ENCODE peak calls at places on chromosomes 11 and 22, in five cellular contexts. Q is BE2C, W is Karpas-422, T is GM23248, H is fibroblast of lung. K is an unnamed sample.

GRCh38 chr11:101441747-101442146 is 142.1 kb downstream of the TRPC6 start:
- DNase-seq in Q (no peak), W (no peak), T (no peak), H (no peak), K (peak; percentile 75)

GRCh38 chr22:31734512-31734911 is 15.4 kb downstream of the PRR14L start:
- DNase-seq in Q (no peak), W (no peak), T (peak; percentile 81), H (peak; percentile 84), K (no peak)

GRCh38 chr22:29479417-29480261 is at the start of gene NEFH:
- DNase-seq in Q (peak; percentile 33), W (no peak), T (no peak), H (no peak), K (no peak)

GRCh38 chr22:39518996-39519680 is 1.2 kb upstream of the ATF4 start:
- DNase-seq in Q (no peak), W (peak; percentile 73), T (no peak), H (peak; percentile 46), K (no peak)

GRCh38 chr11:104781719-104782376 is 116.4 kb downstream of the CASP12 start:
- DNase-seq in Q (no peak), W (no peak), T (no peak), H (no peak), K (no peak)

GRCh38 chr22:32583074-32583677 is 108.6 kb downstream of the FBXO7 start:
- DNase-seq in Q (no peak), W (no peak), T (no peak), H (no peak), K (no peak)

GRCh38 chr22:35021166-35021565 is 44.8 kb upstream of the ISX start:
- DNase-seq in Q (no peak), W (no peak), T (no peak), H (no peak), K (no peak)

GRCh38 chr22:20885557-20886323 is 26.9 kb downstream of the SNAP29 start:
- DNase-seq in Q (peak; percentile 91), W (peak; percentile 74), T (peak; percentile 87), H (peak; percentile 73), K (peak; percentile 87)

GRCh38 chr22:37126383-37126782 is 16.9 kb upstream of the TMPRSS6 start:
- DNase-seq in Q (peak; percentile 36), W (peak; percentile 66), T (no peak), H (no peak), K (no peak)

GRCh38 chr11:134535029-134536025 is 123.3 kb upstream of the B3GAT1 start:
- DNase-seq in Q (no peak), W (no peak), T (no peak), H (no peak), K (no peak)

GRCh38 chr11:116422976-116423375 is 349.8 kb downstream of the BUD13 start:
- DNase-seq in Q (peak; percentile 63), W (no peak), T (no peak), H (no peak), K (no peak)

GRCh38 chr11:29051935-29052334 is 943.7 kb downstream of the METTL15 start:
- DNase-seq in Q (no peak), W (no peak), T (peak; percentile 14), H (peak; percentile 15), K (no peak)

GRCh38 chr11:14418801-14419417 is 59.9 kb upstream of the RRAS2 start:
- DNase-seq in Q (peak; percentile 8), W (no peak), T (peak; percentile 17), H (no peak), K (no peak)

GRCh38 chr11:70503201-70503877 is 105.0 kb downstream of the CTTN start:
- DNase-seq in Q (peak; percentile 14), W (no peak), T (no peak), H (no peak), K (no peak)

GRCh38 chr11:122634507-122634906 is 21.0 kb upstream of the UBASH3B start:
- DNase-seq in Q (no peak), W (no peak), T (peak; percentile 68), H (peak; percentile 54), K (no peak)

GRCh38 chr11:10930224-10930960 is 72.5 kb upstream of the ZBED5 start:
- DNase-seq in Q (no peak), W (no peak), T (peak; percentile 69), H (peak; percentile 40), K (no peak)

GRCh38 chr11:128689946-128690745 is 3.7 kb upstream of the FLI1 start:
- DNase-seq in Q (no peak), W (no peak), T (peak; percentile 65), H (no peak), K (peak; percentile 62)

GRCh38 chr11:19980957-19981669 is 179.2 kb downstream of the DBX1 start:
- DNase-seq in Q (no peak), W (no peak), T (peak; percentile 59), H (peak; percentile 74), K (no peak)

GRCh38 chr22:31102441-31103081 is 4.8 kb downstream of the SELENOM start:
- DNase-seq in Q (no peak), W (no peak), T (peak; percentile 98), H (peak; percentile 92), K (peak; percentile 73)

GRCh38 chr22:25566812-25567211 is 2.3 kb downstream of the GRK3 start:
- DNase-seq in Q (no peak), W (no peak), T (no peak), H (no peak), K (no peak)

GRCh38 chr22:25182131-25183110 is 17.2 kb upstream of the CRYBB3 start:
- DNase-seq in Q (no peak), W (no peak), T (peak; percentile 3), H (no peak), K (no peak)

GRCh38 chr22:43228330-43228729 is 41.4 kb upstream of the TTLL12 start:
- DNase-seq in Q (peak; percentile 81), W (peak; percentile 73), T (peak; percentile 15), H (no peak), K (no peak)

GRCh38 chr11:116586392-116586791 is 186.4 kb downstream of the BUD13 start:
- DNase-seq in Q (no peak), W (no peak), T (no peak), H (no peak), K (no peak)

GRCh38 chr11:86551693-86552092 is 120.7 kb downstream of the ME3 start:
- DNase-seq in Q (no peak), W (no peak), T (no peak), H (no peak), K (no peak)

GRCh38 chr11:62392944-62393628 is 25.7 kb upstream of the SCGB1A1 start:
- DNase-seq in Q (no peak), W (peak; percentile 57), T (peak; percentile 9), H (no peak), K (no peak)

GRCh38 chr11:57300785-57301184 is 24.0 kb downstream of the TNKS1BP1 start:
- DNase-seq in Q (no peak), W (no peak), T (no peak), H (no peak), K (peak; percentile 57)

GRCh38 chr11:46693597-46694012 is 6.8 kb downstream of the ARHGAP1 start:
- DNase-seq in Q (no peak), W (no peak), T (peak; percentile 56), H (peak; percentile 66), K (no peak)

GRCh38 chr11:46694607-46695006 is 5.8 kb downstream of the ARHGAP1 start:
- DNase-seq in Q (no peak), W (no peak), T (no peak), H (no peak), K (no peak)

GRCh38 chr11:46695345-46696211 is 4.8 kb downstream of the ARHGAP1 start:
- DNase-seq in Q (no peak), W (no peak), T (no peak), H (no peak), K (no peak)

GRCh38 chr11:46692450-46692849 is 8.0 kb downstream of the ARHGAP1 start:
- DNase-seq in Q (no peak), W (no peak), T (no peak), H (peak; percentile 54), K (no peak)

DNA sequence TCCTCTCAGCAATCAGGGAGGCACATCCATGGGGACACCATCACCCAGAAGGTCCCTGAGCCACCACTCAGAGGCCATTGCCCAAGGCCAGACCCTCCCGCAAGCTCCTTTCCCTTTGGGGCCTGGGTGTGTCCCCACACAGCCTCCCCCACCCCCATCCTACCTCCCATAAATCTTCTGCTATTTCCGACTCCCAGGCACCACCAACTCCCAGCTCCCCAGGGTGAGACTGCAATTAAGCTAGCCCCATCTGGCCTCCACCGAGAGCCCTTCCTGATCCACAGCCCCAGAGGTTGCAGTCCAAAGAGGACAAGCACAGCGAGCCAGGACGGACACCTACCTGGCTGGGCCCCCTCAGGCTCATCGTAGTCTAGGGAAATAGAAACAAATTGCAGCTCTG is 6.3 kb downstream of the ARHGAP1 start:
- DNase-seq in Q (no peak), W (no peak), T (no peak), H (no peak), K (no peak)
- H3K4me3 ChIP-seq in Q (no peak overlapping the region), W (no peak overlapping the region), T (no peak overlapping the region), H (no peak overlapping the region), K (no peak overlapping the region)

GRCh38 chr11:102453286-102453797 is 777 bp upstream of the TMEM123 start:
- DNase-seq in Q (no peak), W (peak; percentile 67), T (no peak), H (no peak), K (no peak)
- H3K4me1 ChIP-seq in Q (peaks cover 8% of the 10 kb centered on the region), W (peaks cover 76% of the 10 kb centered on the region), T (peaks cover 17% of the 10 kb centered on the region), H (peaks cover 10% of the 10 kb centered on the region), K (peaks cover 15% of the 10 kb centered on the region)

DNA sequence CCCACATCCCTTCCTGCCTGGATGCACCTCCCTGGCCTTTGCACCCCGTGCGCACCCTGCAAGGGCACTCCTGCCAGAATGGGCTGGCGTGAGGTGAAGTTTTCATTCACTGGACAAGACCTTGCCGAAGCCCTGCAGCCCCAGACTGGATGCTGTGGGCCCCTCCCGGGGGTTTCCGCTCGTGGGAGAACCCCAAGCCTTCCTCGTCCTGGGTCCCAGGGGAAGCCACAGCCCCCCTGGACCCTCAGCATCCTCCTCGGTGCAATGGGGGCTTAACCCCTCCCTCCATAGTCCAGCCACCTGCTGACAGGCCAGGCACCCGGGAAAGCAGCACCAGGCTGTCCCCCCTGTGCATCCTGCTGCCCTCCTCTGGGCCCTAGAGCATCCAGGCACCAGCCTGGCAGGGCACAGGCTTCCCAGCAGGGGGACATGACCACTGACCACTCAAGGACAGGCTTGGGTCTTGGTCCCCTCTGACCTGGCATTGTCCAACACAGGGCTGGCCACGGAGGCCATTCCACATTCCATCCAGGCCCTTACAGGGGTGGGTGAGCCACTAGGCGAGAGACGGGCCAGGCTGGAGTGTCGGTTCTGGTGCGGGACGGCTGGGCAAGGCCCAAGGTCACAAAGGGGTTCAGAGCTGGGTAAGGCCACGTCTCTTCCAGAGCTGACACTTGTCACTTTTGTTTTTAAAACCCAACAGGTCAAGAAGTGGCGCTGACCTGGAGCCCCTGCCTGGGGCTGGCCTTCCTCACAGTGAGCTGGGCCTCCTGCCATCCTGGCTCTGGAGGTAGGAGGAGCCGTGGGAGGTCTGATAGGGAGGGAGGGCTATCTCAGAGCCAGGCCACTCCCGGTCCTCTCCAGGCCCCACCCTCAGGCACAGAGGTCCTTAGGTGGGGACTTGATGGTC is 41.5 kb upstream of the PPARA start:
- DNase-seq in Q (peak; percentile 80), W (peak; percentile 68), T (peak; percentile 78), H (peak; percentile 71), K (no peak)
- H3K36me3 ChIP-seq in Q (peaks cover 91% of the 10 kb centered on the region), W (no peaks in the 10 kb centered on the region), T (peaks cover 25% of the 10 kb centered on the region), H (peaks cover 82% of the 10 kb centered on the region), K (no peaks in the 10 kb centered on the region)

DNA sequence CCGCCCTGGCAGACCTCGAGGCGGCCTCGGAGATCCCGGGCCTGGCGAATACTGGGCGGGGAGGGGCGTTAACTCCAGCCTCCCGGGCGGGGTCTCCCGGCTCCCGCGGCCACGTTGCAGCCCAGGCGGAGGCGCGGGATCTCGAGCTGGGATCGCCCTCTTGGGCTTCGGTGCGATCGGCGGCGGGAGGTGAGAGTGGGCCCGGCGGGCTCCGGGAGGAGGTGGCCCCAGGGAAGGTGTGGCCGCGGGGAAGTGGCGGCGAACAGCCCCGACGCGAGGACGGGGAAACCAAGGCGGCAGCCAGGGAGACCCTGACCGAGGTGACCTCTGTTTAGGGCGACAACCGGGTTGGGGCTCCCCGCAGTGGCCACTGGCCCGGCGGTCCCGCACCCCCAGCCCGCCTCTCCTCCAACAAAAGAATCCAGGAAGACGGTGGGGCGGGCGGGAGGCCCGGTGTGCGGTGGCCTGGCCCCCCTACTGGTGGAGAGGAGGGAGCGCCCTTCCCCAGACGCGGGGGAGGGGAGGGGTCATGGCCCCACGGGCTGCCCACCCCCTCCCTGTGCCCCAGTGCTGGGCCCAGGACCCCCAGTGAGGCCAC is at the start of gene PHETA2:
- DNase-seq in Q (no peak), W (no peak), T (peak; percentile 80), H (peak; percentile 51), K (peak; percentile 88)
- H3K4me3 ChIP-seq in Q (no peak within 1 kb of the TSS), W (no peak within 1 kb of the TSS), T (peak within 1 kb of the TSS; percentile 77), H (peak within 1 kb of the TSS; percentile 56), K (peak within 1 kb of the TSS; percentile 65)

K was measured in left lung.